ENCODE peak calls at places on chromosomes 1 and 21, in ten cellular contexts. One of them, this sample, is unnamed. For H3K4me1, the result is how much of the 10 kb centered on the place peaks cover.

GRCh38 chr1:113040041-113040440 is 33.0 kb upstream of the LRIG2 start:
- DNase-seq in fibroblast of lung: no peak
- DNase-seq in tibial artery: no peak
- DNase-seq in colonic mucosa: no peak
- DNase-seq in cardiac muscle cell: peak
- DNase-seq in stomach: no peak
- DNase-seq in mammary epithelial cell: no peak
- DNase-seq in spleen: no peak
- DNase-seq in pancreas: no peak
- DNase-seq in PC-3: no peak
- DNase-seq in this sample: no peak

GRCh38 chr1:9689011-9689706 is 37.6 kb downstream of the PIK3CD start:
- DNase-seq in spleen: peak
- DNase-seq in tibial artery: peak
- DNase-seq in fibroblast of lung: peak
- DNase-seq in mammary epithelial cell: peak
- DNase-seq in stomach: peak
- DNase-seq in colonic mucosa: peak
- DNase-seq in cardiac muscle cell: peak
- DNase-seq in pancreas: peak
- DNase-seq in PC-3: peak
- DNase-seq in this sample: peak

GRCh38 chr1:234722904-234723588 is 113.1 kb upstream of the IRF2BP2 start:
- DNase-seq in mammary epithelial cell: peak
- DNase-seq in cardiac muscle cell: peak
- DNase-seq in pancreas: peak
- DNase-seq in fibroblast of lung: peak
- DNase-seq in spleen: peak
- DNase-seq in colonic mucosa: peak
- DNase-seq in stomach: peak
- DNase-seq in tibial artery: peak
- DNase-seq in PC-3: peak
- DNase-seq in this sample: peak

GRCh38 chr1:46133181-46133658 is 791 bp upstream of the PIK3R3 start:
- DNase-seq in cardiac muscle cell: no peak
- DNase-seq in mammary epithelial cell: no peak
- DNase-seq in PC-3: no peak
- DNase-seq in fibroblast of lung: no peak
- DNase-seq in spleen: peak
- DNase-seq in pancreas: no peak
- DNase-seq in colonic mucosa: no peak
- DNase-seq in stomach: no peak
- DNase-seq in tibial artery: no peak
- DNase-seq in this sample: no peak

GRCh38 chr1:9730096-9730901 is 78.8 kb downstream of the PIK3CD start:
- DNase-seq in tibial artery: peak
- DNase-seq in colonic mucosa: peak
- DNase-seq in mammary epithelial cell: no peak
- DNase-seq in spleen: peak
- DNase-seq in stomach: no peak
- DNase-seq in fibroblast of lung: no peak
- DNase-seq in pancreas: no peak
- DNase-seq in cardiac muscle cell: no peak
- DNase-seq in PC-3: no peak
- DNase-seq in this sample: peak

GRCh38 chr1:85200367-85200869 is 398 bp downstream of the SYDE2 start:
- DNase-seq in tibial artery: peak
- DNase-seq in stomach: peak
- DNase-seq in spleen: no peak
- DNase-seq in mammary epithelial cell: peak
- DNase-seq in PC-3: no peak
- DNase-seq in colonic mucosa: peak
- DNase-seq in fibroblast of lung: no peak
- DNase-seq in pancreas: no peak
- DNase-seq in cardiac muscle cell: no peak
- DNase-seq in this sample: no peak

GRCh38 chr1:201266276-201266675 is 17.0 kb upstream of the PKP1 start:
- DNase-seq in pancreas: no peak
- DNase-seq in mammary epithelial cell: no peak
- DNase-seq in spleen: no peak
- DNase-seq in stomach: no peak
- DNase-seq in tibial artery: no peak
- DNase-seq in cardiac muscle cell: no peak
- DNase-seq in colonic mucosa: no peak
- DNase-seq in PC-3: no peak
- DNase-seq in fibroblast of lung: no peak
- DNase-seq in this sample: no peak

GRCh38 chr1:56297948-56298347 is 281.4 kb downstream of the PLPP3 start:
- DNase-seq in PC-3: no peak
- DNase-seq in pancreas: no peak
- DNase-seq in tibial artery: no peak
- DNase-seq in cardiac muscle cell: no peak
- DNase-seq in colonic mucosa: no peak
- DNase-seq in spleen: no peak
- DNase-seq in fibroblast of lung: no peak
- DNase-seq in stomach: no peak
- DNase-seq in mammary epithelial cell: no peak
- DNase-seq in this sample: no peak

GRCh38 chr21:27045281-27045985 is 78.5 kb upstream of the ADAMTS5 start:
- DNase-seq in fibroblast of lung: peak
- DNase-seq in tibial artery: no peak
- DNase-seq in mammary epithelial cell: no peak
- DNase-seq in spleen: no peak
- DNase-seq in pancreas: no peak
- DNase-seq in cardiac muscle cell: no peak
- DNase-seq in PC-3: peak
- DNase-seq in stomach: no peak
- DNase-seq in colonic mucosa: no peak
- DNase-seq in this sample: no peak

GRCh38 chr1:34786521-34787325 is 5.7 kb downstream of the GJB3 start:
- DNase-seq in stomach: peak
- DNase-seq in spleen: no peak
- DNase-seq in pancreas: peak
- DNase-seq in fibroblast of lung: peak
- DNase-seq in mammary epithelial cell: peak
- DNase-seq in colonic mucosa: peak
- DNase-seq in cardiac muscle cell: peak
- DNase-seq in PC-3: peak
- DNase-seq in tibial artery: peak
- DNase-seq in this sample: no peak

GRCh38 chr1:2059290-2059953 is 9.2 kb downstream of the PRKCZ start:
- DNase-seq in colonic mucosa: no peak
- DNase-seq in spleen: no peak
- DNase-seq in pancreas: no peak
- DNase-seq in PC-3: no peak
- DNase-seq in stomach: no peak
- DNase-seq in cardiac muscle cell: no peak
- DNase-seq in fibroblast of lung: no peak
- DNase-seq in mammary epithelial cell: no peak
- DNase-seq in tibial artery: no peak
- DNase-seq in this sample: no peak

GRCh38 chr1:227925582-227926198 is 22.0 kb downstream of the WNT9A start:
- DNase-seq in fibroblast of lung: no peak
- DNase-seq in spleen: no peak
- DNase-seq in pancreas: no peak
- DNase-seq in PC-3: no peak
- DNase-seq in mammary epithelial cell: no peak
- DNase-seq in cardiac muscle cell: no peak
- DNase-seq in tibial artery: no peak
- DNase-seq in colonic mucosa: no peak
- DNase-seq in stomach: no peak
- DNase-seq in this sample: peak

DNA sequence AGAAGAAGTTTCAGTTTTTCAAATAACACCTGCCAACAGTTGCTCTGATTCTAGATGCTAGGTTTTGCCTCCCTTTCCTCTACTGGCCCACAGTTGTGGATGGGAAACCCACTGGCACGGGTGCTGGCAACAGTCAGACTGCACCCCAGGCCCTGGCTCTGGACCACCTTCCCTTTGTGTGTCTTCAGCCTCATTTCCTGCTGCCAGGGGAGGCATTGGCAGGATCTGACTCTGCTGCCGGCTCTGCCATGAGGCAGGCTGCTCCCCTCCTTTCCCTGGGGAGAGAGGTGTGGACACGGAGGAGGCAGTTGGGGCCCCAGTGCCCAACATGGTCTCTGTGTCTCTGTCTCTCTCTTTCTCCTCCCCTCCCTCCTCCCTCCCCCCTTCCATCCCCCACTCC is 142.1 kb downstream of the IGSF21 start:
- DNase-seq in cardiac muscle cell: no peak
- DNase-seq in mammary epithelial cell: no peak
- DNase-seq in fibroblast of lung: no peak
- DNase-seq in pancreas: no peak
- DNase-seq in tibial artery: no peak
- DNase-seq in colonic mucosa: no peak
- DNase-seq in stomach: no peak
- DNase-seq in spleen: no peak
- DNase-seq in PC-3: no peak
- DNase-seq in this sample: peak
- H3K4me1 ChIP-seq in cardiac muscle cell: under half
- H3K4me1 ChIP-seq in mammary epithelial cell: under half
- H3K4me1 ChIP-seq in fibroblast of lung: under half
- H3K4me1 ChIP-seq in pancreas: under half
- H3K4me1 ChIP-seq in tibial artery: under half
- H3K4me1 ChIP-seq in colonic mucosa: under half
- H3K4me1 ChIP-seq in stomach: under half
- H3K4me1 ChIP-seq in spleen: under half
- H3K4me1 ChIP-seq in PC-3: under half
- H3K4me1 ChIP-seq in this sample: under half

DNA sequence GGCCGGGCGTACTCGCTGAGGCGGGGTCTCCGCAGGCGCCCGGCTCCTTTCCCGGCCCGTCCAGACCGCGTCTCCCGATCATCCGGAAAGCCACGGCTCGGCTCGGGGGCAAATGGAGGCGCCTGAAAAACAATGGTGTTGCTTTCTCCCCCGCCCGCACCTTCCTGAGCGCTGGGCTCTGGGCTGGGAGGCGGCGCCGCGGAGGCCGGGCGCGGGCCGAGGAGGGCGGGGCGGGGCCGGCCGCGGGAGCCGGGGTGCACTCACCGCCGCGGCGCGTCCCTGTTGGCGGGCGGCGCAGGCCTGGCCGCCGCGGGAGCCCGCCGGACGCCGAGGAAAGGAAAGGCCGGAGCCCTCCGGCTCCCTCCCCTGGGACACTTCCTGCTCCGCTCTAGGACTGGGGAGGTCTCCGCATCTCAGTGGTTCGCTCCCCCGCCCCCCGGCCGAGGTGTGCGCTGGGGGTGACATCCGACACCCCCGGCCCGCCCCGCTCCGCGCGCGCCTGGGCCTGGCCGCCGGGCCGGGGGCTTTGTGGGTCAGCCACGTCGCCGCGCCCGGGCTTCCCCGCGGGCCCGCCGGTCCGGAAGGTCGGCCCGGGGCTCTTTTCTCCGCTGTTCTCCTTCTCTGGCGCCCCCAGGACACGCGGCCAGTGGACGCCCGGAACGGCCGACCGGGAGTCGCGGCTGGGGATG is at the start of gene ZNF496:
- DNase-seq in fibroblast of lung: peak
- DNase-seq in mammary epithelial cell: peak
- DNase-seq in colonic mucosa: peak
- DNase-seq in stomach: peak
- DNase-seq in pancreas: peak
- DNase-seq in tibial artery: peak
- DNase-seq in PC-3: peak
- DNase-seq in cardiac muscle cell: peak
- DNase-seq in spleen: peak
- DNase-seq in this sample: peak
- TF ChIP-seq CTCF in fibroblast of lung: no peak
- TF ChIP-seq CTCF in mammary epithelial cell: no peak
- TF ChIP-seq CTCF in colonic mucosa: no peak
- TF ChIP-seq CTCF in stomach: no peak
- TF ChIP-seq CTCF in pancreas: no peak
- TF ChIP-seq CTCF in tibial artery: no peak
- TF ChIP-seq CTCF in PC-3: no peak
- TF ChIP-seq CTCF in cardiac muscle cell: peak
- TF ChIP-seq CTCF in spleen: no peak
- TF ChIP-seq CTCF in this sample: no peak

GRCh38 chr1:145992502-145992936 is 3.9 kb downstream of the TXNIP start:
- DNase-seq in tibial artery: peak
- DNase-seq in fibroblast of lung: no peak
- DNase-seq in mammary epithelial cell: no peak
- DNase-seq in colonic mucosa: peak
- DNase-seq in cardiac muscle cell: no peak
- DNase-seq in stomach: peak
- DNase-seq in PC-3: no peak
- DNase-seq in spleen: no peak
- DNase-seq in pancreas: no peak
- DNase-seq in this sample: no peak
- H3K27ac ChIP-seq in tibial artery: peak
- H3K27ac ChIP-seq in fibroblast of lung: no peak
- H3K27ac ChIP-seq in mammary epithelial cell: no peak
- H3K27ac ChIP-seq in colonic mucosa: peak
- H3K27ac ChIP-seq in cardiac muscle cell: peak
- H3K27ac ChIP-seq in stomach: peak
- H3K27ac ChIP-seq in PC-3: no peak
- H3K27ac ChIP-seq in spleen: peak
- H3K27ac ChIP-seq in pancreas: peak
- H3K27ac ChIP-seq in this sample: peak

DNA sequence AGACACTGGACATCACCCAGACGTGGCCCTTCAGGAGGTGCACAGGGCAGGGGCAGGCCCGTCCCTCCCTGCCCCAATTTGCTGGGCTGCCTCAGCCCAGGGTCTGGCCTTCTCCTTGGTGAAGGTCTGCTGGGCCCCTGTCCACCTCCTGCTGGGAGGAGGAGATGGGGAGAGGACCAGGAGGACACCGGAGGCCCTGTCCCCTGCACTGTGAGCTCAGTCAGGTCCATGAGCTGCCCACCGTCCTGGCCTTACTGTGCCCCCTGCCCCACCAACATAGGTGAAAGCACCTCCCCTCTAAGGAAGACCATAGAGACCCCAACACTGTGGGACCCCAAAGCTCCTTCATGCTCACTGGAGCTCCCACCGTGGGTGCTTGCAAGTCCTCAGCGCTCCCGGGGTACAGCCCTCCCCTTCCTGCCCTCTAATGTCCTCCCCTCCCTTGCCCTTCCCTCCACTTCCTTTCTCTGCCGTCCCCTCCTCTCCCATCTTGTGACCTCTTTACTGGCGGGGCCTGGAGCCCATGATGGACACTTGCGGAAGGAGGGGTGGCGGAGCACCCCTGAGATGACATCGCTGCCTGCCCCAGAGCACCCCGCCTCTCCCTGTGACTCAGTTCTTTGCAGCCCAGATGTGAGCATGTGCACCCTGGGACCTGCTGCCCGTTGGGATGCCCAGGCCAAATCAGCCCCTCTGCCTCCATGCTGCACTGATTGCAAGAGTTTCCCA is 4.6 kb downstream of the LRRC3 start:
- DNase-seq in mammary epithelial cell: no peak
- DNase-seq in cardiac muscle cell: no peak
- DNase-seq in PC-3: no peak
- DNase-seq in spleen: peak
- DNase-seq in fibroblast of lung: no peak
- DNase-seq in colonic mucosa: no peak
- DNase-seq in pancreas: no peak
- DNase-seq in stomach: no peak
- DNase-seq in tibial artery: no peak
- DNase-seq in this sample: no peak
- H3K4me1 ChIP-seq in mammary epithelial cell: under half
- H3K4me1 ChIP-seq in cardiac muscle cell: under half
- H3K4me1 ChIP-seq in PC-3: under half
- H3K4me1 ChIP-seq in spleen: under half
- H3K4me1 ChIP-seq in fibroblast of lung: under half
- H3K4me1 ChIP-seq in colonic mucosa: under half
- H3K4me1 ChIP-seq in pancreas: under half
- H3K4me1 ChIP-seq in stomach: under half
- H3K4me1 ChIP-seq in tibial artery: under half
- H3K4me1 ChIP-seq in this sample: under half